ENCODE peak calls at places on chromosomes 1 and 21, in five cellular contexts. R is heart right ventricle, M is AG04450, O is fibroblast of lung, E is stomach. H is an unnamed sample.

GRCh38 chr1:175220853-175221547 is 28.4 kb upstream of the KIAA0040 start:
- DNase-seq in E (no peak), M (no peak), R (no peak), O (no peak), H (no peak)

GRCh38 chr1:29686012-29686930 is 449.9 kb downstream of the PTPRU start:
- DNase-seq in E (no peak), O (no peak), R (no peak), M (no peak), H (peak; percentile 36)

GRCh38 chr21:43935711-43936110 is 70.7 kb downstream of the AGPAT3 start:
- DNase-seq in R (no peak), E (peak; percentile 65), M (no peak), O (no peak), H (no peak)

GRCh38 chr1:10033359-10033845 is 644 bp downstream of the UBE4B start:
- DNase-seq in M (no peak), O (peak; percentile 33), E (no peak), R (peak; percentile 8), H (peak; percentile 42)

GRCh38 chr1:169511339-169512028 is 25.7 kb upstream of the SLC19A2 start:
- DNase-seq in O (peak; percentile 91), E (no peak), M (peak; percentile 29), R (no peak), H (peak; percentile 73)

GRCh38 chr21:36693144-36694040 is 5.5 kb upstream of the SIM2 start:
- DNase-seq in E (no peak), R (no peak), O (no peak), M (no peak), H (no peak)

GRCh38 chr1:44604167-44604955 is 69.9 kb downstream of the TMEM53 start:
- DNase-seq in E (no peak), R (no peak), M (no peak), O (no peak), H (no peak)

GRCh38 chr1:232571523-232571922 is 58.4 kb downstream of the SIPA1L2 start:
- DNase-seq in O (peak; percentile 42), R (no peak), M (no peak), E (no peak), H (no peak)

GRCh38 chr1:92934395-92935378 is 26.6 kb downstream of the DIPK1A start:
- DNase-seq in O (peak; percentile 98), M (peak; percentile 50), E (peak; percentile 44), R (peak; percentile 75), H (peak; percentile 39)

GRCh38 chr1:94325379-94326302 is 88.3 kb upstream of the ARHGAP29 start:
- DNase-seq in R (peak; percentile 59), O (peak; percentile 100), E (no peak), M (peak; percentile 94), H (peak; percentile 99)

GRCh38 chr1:86712088-86712860 is 7.9 kb downstream of the SH3GLB1 start:
- DNase-seq in O (no peak), M (no peak), E (no peak), R (no peak), H (no peak)

GRCh38 chr21:26120833-26121232 is 49.7 kb downstream of the APP start:
- DNase-seq in O (no peak), M (no peak), R (no peak), E (no peak), H (no peak)

GRCh38 chr21:33205476-33205875 is 24.3 kb upstream of the IFNAR2 start:
- DNase-seq in E (no peak), M (no peak), R (no peak), O (no peak), H (no peak)

GRCh38 chr1:23903754-23904153 is 9.4 kb downstream of the CNR2 start:
- DNase-seq in R (no peak), E (no peak), M (no peak), O (no peak), H (no peak)

GRCh38 chr1:28927442-28928305 is 13.3 kb downstream of the EPB41 start:
- DNase-seq in M (no peak), R (no peak), E (no peak), O (peak; percentile 24), H (no peak)

GRCh38 chr1:37691497-37692077 is 729 bp upstream of the CDCA8 start:
- DNase-seq in E (peak; percentile 59), O (peak; percentile 41), R (peak; percentile 11), M (no peak), H (peak; percentile 49)

GRCh38 chr21:31405638-31406037 is 61.6 kb upstream of the TIAM1 start:
- DNase-seq in R (no peak), M (no peak), O (no peak), E (no peak), H (no peak)

GRCh38 chr1:97999320-97999719 is 78.5 kb upstream of the DPYD start:
- DNase-seq in M (peak; percentile 73), O (peak; percentile 98), R (no peak), E (no peak), H (peak; percentile 89)

GRCh38 chr1:76959581-76959980 is 92.3 kb downstream of the ST6GALNAC5 start:
- DNase-seq in M (no peak), R (no peak), O (no peak), E (no peak), H (no peak)

GRCh38 chr1:156118175-156118868 is 3.8 kb downstream of the LMNA start:
- DNase-seq in O (no peak), M (no peak), R (peak; percentile 74), E (peak; percentile 87), H (no peak)

GRCh38 chr1:20597650-20598049 is 8.8 kb downstream of the CDA start:
- DNase-seq in E (no peak), O (no peak), R (no peak), M (no peak), H (no peak)

GRCh38 chr1:54404939-54405880 is 984 bp downstream of the SSBP3 start:
- DNase-seq in R (no peak), E (peak; percentile 48), M (no peak), O (peak; percentile 15), H (no peak)

GRCh38 chr1:72648465-72648864 is 366.1 kb upstream of the NEGR1 start:
- DNase-seq in R (no peak), O (no peak), M (no peak), E (no peak), H (no peak)

GRCh38 chr1:49298304-49298703 is 521.6 kb upstream of the BEND5 start:
- DNase-seq in R (no peak), O (no peak), E (peak; percentile 34), M (no peak), H (no peak)

GRCh38 chr1:231818342-231818741 is 191.8 kb downstream of the DISC1 start:
- DNase-seq in R (peak; percentile 55), M (no peak), O (no peak), E (no peak), H (no peak)

GRCh38 chr1:226414098-226414698 is 6.3 kb upstream of the PARP1 start:
- DNase-seq in E (no peak), O (no peak), R (no peak), M (no peak), H (no peak)

GRCh38 chr1:159171254-159171687 is at the start of gene CADM3:
- DNase-seq in O (no peak), E (no peak), R (no peak), M (no peak), H (no peak)

GRCh38 chr1:168373869-168374268 is 93.2 kb downstream of the TBX19 start:
- DNase-seq in E (no peak), O (peak; percentile 37), R (no peak), M (no peak), H (no peak)

GRCh38 chr1:207962716-207963428 is 51.9 kb upstream of the CD34 start:
- DNase-seq in O (peak; percentile 29), E (peak; percentile 76), M (no peak), R (peak; percentile 61), H (no peak)

GRCh38 chr1:36609241-36610027 is 126.7 kb upstream of the CSF3R start:
- DNase-seq in R (peak; percentile 7), E (peak; percentile 55), O (peak; percentile 16), M (no peak), H (peak; percentile 52)

GRCh38 chr1:208221291-208221622 is 22.9 kb downstream of the PLXNA2 start:
- DNase-seq in R (no peak), E (no peak), O (no peak), M (no peak), H (no peak)

GRCh38 chr21:40173833-40174232 is 306.6 kb downstream of the PCP4 start:
- DNase-seq in O (no peak), R (no peak), E (no peak), M (no peak), H (no peak)

GRCh38 chr1:16905112-16905855 is 9.5 kb downstream of the RNU1-2 start:
- DNase-seq in R (no peak), O (peak; percentile 87), E (no peak), M (peak; percentile 88), H (peak; percentile 96)

DNA sequence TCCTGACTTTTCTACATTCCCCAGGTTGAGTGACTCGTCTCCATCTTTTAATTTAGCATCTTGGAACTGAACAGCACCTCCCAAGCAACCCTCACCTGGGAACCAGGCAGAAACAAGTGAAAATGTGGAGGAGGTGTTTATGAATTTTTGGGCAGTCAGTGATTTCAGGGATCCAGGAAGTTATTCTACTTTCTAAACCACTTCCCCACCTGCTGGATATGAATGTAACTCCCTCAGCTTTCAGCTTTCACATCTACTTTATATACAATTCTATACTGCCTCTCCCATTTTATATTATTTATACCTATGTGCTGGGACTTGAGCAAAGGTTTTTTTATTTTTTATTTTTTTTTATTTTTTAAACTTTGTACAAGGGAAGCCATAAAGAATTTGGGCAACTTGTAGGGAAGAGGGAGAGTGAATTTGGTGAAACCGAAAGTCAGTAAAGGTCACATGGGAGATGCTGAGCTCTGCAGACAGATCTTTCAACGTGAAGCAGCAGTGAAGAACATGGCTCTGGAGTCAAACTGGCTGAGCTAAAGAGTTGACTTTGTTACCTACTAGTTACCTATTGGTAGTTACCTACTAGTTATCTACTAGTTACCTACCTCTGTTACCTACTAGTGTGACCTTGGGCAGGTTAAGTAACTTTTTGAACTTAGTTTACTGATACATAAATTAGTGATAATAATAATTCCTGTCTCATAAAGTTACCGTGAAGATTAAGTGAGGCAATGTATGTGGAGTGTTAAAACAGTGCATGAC is 45.5 kb downstream of the DDR2 start:
- DNase-seq in E (no peak), R (no peak), M (no peak), O (no peak), H (no peak)
- TF ChIP-seq CTCF in E (no peak), R (no peak), M (no peak), O (no peak), H (peak; percentile 42)

DNA sequence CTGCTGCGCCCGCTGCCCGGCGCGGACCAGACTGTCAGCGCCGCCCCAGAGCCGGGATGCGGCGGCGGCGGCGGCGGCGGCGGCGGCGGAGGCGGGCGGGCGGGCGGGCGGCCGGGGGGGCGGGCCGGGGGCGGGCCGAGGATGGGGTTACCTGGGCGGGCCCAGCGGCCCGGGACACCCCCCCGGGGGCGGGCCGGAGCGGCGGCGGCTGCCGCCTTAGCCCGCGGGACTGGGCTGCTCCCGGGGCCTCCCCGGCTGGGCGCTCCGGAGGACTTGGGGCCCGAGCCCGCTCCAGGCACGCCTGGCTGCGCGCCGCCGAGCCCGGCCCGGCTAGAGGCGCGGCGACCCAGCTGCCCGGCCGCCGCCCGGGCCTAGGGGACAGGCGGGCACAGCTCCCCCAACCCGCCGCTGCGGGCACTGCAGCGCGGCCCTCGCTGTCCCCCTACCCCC is at the start of gene WNT4:
- DNase-seq in R (no peak), O (peak; percentile 17), M (no peak), E (peak; percentile 61), H (no peak)
- TF ChIP-seq CTCF in R (no peak), O (no peak), M (no peak), E (peak; percentile 41), H (peak; percentile 13)

GRCh38 chr1:66375125-66375524 is 158.8 kb upstream of the SGIP1 start:
- DNase-seq in O (peak; percentile 34), M (no peak), E (no peak), R (no peak), H (no peak)
- TF ChIP-seq CTCF in O (no peak), M (no peak), E (no peak), R (no peak), H (peak; percentile 20)

GRCh38 chr1:40769815-40770214 is 13.8 kb upstream of the KCNQ4 start:
- DNase-seq in O (no peak), E (no peak), M (no peak), R (peak; percentile 32), H (no peak)
- TF ChIP-seq CTCF in O (peak; percentile 19), E (no peak), M (peak; percentile 33), R (no peak), H (peak; percentile 48)